ENCODE peak calls at places on chromosomes 16 and 17, in five cellular contexts. U is cardiac fibroblast, R is astrocyte of the cerebellum, S is ascending aorta, W is fibroblast of pulmonary artery. G is an unnamed sample.

GRCh38 chr17:66464921-66465320 is 162.5 kb downstream of the PRKCA start:
- DNase-seq in U (no peak), R (no peak), S (no peak), W (no peak), G (no peak)

GRCh38 chr17:40791808-40792436 is 7.8 kb downstream of the KRT28 start:
- DNase-seq in U (peak), R (peak), S (no peak), W (peak), G (no peak)

GRCh38 chr16:85551319-85551978 is 61.7 kb upstream of the GSE1 start:
- DNase-seq in U (no peak), R (no peak), S (no peak), W (no peak), G (no peak)

GRCh38 chr16:50400967-50401348 is 32.2 kb upstream of the BRD7 start:
- DNase-seq in U (no peak), R (no peak), S (peak), W (no peak), G (no peak)

GRCh38 chr16:963913-964695 is 6.7 kb downstream of the LMF1 start:
- DNase-seq in U (no peak), R (no peak), S (no peak), W (no peak), G (no peak)

GRCh38 chr16:19520861-19521331 is 1.0 kb downstream of the GDE1 start:
- DNase-seq in U (no peak), R (no peak), S (no peak), W (peak), G (no peak)

GRCh38 chr17:4950075-4950756 is 703 bp upstream of the ENO3 start:
- DNase-seq in U (no peak), R (no peak), S (peak), W (no peak), G (no peak)

GRCh38 chr16:49351119-49351518 is 22.5 kb upstream of the C16orf78 start:
- DNase-seq in U (no peak), R (no peak), S (no peak), W (no peak), G (no peak)

GRCh38 chr16:9102379-9102778 is 10.9 kb downstream of the HAPSTR1 start:
- DNase-seq in U (peak), R (peak), S (no peak), W (peak), G (no peak)

DNA sequence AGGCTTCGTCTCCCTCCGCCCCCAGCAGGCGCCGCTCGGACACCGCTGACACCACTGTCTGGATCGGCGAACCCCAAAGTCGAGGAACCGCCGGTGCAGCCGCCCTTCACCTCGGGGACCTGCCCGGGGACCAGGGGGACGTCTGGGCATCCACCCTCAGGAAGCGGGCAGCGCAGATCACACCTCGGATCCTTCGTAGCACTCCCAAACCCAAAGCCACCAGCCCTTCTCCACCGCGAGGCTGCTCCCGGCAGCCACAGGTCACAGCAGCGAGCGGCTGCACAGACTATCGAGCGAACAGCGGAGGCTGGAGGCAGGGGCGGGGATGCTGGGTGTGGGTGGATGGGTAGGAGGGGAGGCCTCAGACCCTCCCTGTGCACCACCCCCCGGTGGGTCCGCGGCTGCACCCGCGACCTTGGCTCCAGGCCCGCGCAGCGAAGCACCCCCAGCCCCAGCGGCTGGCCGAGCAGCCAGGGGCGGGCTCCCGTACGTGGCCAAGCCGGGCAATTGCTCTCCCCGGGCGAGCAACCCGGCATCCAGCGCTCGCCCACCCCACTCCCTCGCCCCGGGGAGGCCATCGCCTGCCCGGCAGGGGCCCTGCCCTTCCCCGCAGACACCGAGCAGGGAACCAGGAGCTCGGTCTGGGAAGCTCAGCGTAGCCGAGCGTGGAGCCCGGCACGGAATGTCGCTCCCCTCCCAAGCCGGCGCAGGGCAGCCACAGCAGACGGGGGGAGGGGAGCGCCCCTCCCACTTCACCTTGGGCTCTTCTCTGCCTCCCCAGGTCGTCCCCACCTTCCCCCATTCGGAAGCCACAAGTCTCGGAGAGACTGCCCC is 1.0 kb downstream of the SDK2 start:
- DNase-seq in U (no peak), R (no peak), S (no peak), W (no peak), G (no peak)
- TF ChIP-seq CTCF in U (peak), R (peak), S (peak), W (no peak), G (peak)

GRCh38 chr16:57300387-57301125 is 16.1 kb upstream of the PLLP start:
- DNase-seq in U (peak), R (peak), S (peak), W (peak), G (peak)
- H3K4me3 ChIP-seq in U (peak), R (peak), S (peak), W (peak), G (peak)

GRCh38 chr16:3223913-3224515 is 10.9 kb downstream of the ZNF200 start:
- DNase-seq in U (peak), R (no peak), S (no peak), W (peak), G (no peak)
- TF ChIP-seq CTCF in U (no peak), R (no peak), S (no peak), W (no peak), G (no peak)

DNA sequence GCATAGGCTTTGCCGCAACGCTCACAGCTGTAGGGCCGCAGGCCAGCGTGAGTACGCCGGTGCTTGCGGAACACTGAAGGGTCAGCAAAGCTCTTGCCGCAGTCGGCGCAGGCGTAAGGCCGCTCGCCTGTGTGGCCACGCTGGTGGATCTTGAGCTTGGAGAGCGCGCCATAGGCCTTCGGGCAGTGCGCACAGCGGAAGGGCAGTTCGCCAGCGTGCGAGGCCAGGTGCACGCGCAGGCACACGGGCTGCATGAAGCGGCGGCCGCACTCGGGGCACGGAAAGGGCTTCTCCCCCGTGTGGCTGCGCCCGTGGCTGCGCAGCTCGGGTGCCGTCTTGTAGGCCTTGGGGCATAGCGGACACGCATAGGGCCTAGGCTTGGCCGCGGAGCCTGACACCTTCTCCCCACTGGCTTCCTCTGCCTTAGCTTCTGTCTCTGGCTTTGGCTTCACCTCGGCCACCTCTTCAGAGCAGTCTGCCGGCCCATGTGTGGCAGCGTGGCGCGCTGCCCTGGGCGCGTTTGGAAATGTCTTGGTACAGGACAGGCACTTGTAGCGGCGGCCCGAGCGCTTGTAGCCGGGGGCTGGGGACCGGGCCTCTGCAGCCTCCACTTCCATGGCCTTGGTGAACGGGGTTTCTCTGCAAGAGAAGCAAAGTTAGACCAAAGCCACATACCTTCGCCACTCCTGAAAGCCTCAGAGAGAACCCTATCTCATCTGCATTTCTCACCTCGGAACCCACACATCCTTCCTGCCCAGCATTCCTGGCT is 10.0 kb downstream of the ZNF668 start:
- DNase-seq in U (no peak), R (no peak), S (no peak), W (no peak), G (no peak)
- H3K4me3 ChIP-seq in U (no peak), R (no peak), S (no peak), W (no peak), G (no peak)

DNA sequence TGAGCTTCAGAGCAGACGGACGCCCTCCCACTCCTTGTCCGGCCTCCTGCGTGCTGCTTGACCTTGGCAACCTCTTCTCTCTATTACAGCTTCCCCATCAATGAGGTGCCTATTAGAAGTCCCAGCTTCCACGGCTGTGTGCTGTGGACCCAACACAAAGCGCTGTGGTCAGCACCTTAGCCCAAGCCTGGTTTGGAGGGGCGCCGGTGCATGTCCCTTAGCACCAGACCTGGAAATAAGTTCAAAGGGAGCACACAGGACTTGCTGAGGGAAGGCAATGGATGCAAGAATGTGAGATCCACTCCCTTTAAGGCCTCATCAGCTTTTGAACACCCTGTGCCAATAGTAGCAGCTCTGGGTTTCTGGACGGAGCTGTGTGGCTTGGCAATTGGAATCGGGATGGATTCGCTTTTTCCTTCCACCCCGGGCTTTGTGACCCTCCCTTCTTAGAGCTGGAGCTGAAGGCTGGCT is 239.3 kb upstream of the MAF start:
- DNase-seq in U (no peak), R (no peak), S (no peak), W (no peak), G (no peak)
- TF ChIP-seq CTCF in U (no peak), R (no peak), S (no peak), W (no peak), G (no peak)

GRCh38 chr17:79919862-79920720 is 80.9 kb upstream of the CBX4 start:
- DNase-seq in U (no peak), R (no peak), S (no peak), W (no peak), G (no peak)
- H3K4me3 ChIP-seq in U (no peak), R (no peak), S (no peak), W (no peak), G (no peak)